ENCODE peak calls at places on chromosomes 4 and X, in seven cellular contexts. J is stimulated activated naive CD8-positive, alpha-beta T cell treated with anti-CD3 and anti-CD28 coated beads, Interleukin-15, amount 100 ng/mL, for 72 hours; C is CD8-positive, alpha-beta memory T cell; Y is left lung; Q is SW480; G is CD4-positive, CD25-positive, alpha-beta regulatory T cell; L is stimulated activated CD4-positive, alpha-beta T cell treated with anti-CD3 and anti-CD28 coated beads, Interleukin-4, amount 100 ng/mL, for 48 hours. V is an unnamed sample.
A peak's percentile ranks its signal among the peaks of the same experiment; 100 is the strongest.

GRCh38 chr4:16055937-16056336 is 27.9 kb downstream of the PROM1 start:
- DNase-seq in J (no peak), C (no peak), Y (no peak), Q (no peak), G (no peak), L (no peak), V (no peak)

GRCh38 chr4:18568600-18568999 is 547.0 kb upstream of the LCORL start:
- DNase-seq in J (no peak), C (no peak), Y (no peak), Q (peak; percentile 5), G (no peak), L (no peak), V (no peak)

GRCh38 chr4:107757860-107758476 is 37.9 kb upstream of the PAPSS1 start:
- DNase-seq in J (no peak), C (no peak), Y (no peak), Q (peak; percentile 53), G (peak; percentile 33), L (no peak), V (peak; percentile 23)

GRCh38 chr4:2365054-2365912 is 53.2 kb downstream of the ZFYVE28 start:
- DNase-seq in J (no peak), C (no peak), Y (no peak), Q (no peak), G (no peak), L (no peak), V (peak; percentile 79)

GRCh38 chr4:101357751-101358150 is 10.4 kb upstream of the PPP3CA start:
- DNase-seq in J (no peak), C (no peak), Y (no peak), Q (no peak), G (no peak), L (no peak), V (no peak)

GRCh38 chr4:152118819-152119553 is 358.2 kb upstream of the GATB start:
- DNase-seq in J (no peak), C (no peak), Y (no peak), Q (no peak), G (no peak), L (no peak), V (no peak)

GRCh38 chrX:11757729-11758399 is at the start of gene MSL3:
- DNase-seq in J (peak; percentile 43), C (no peak), Y (peak; percentile 56), Q (peak; percentile 57), G (peak; percentile 56), L (peak; percentile 44), V (peak; percentile 81)

GRCh38 chr4:2647403-2648158 is 108.6 kb downstream of the TNIP2 start:
- DNase-seq in J (no peak), C (no peak), Y (no peak), Q (no peak), G (no peak), L (no peak), V (no peak)

GRCh38 chr4:7115557-7116340 is 47.9 kb upstream of the GRPEL1 start:
- DNase-seq in J (no peak), C (no peak), Y (no peak), Q (no peak), G (no peak), L (no peak), V (no peak)

GRCh38 chrX:10278716-10279115 is 121.9 kb downstream of the CLCN4 start:
- DNase-seq in J (no peak), C (no peak), Y (no peak), Q (no peak), G (no peak), L (no peak), V (no peak)

GRCh38 chr4:27666943-27667342 is 806.3 kb downstream of the STIM2 start:
- DNase-seq in J (no peak), C (no peak), Y (no peak), Q (no peak), G (no peak), L (no peak), V (peak; percentile 3)

GRCh38 chr4:16750882-16751642 is 147.4 kb downstream of the LDB2 start:
- DNase-seq in J (no peak), C (no peak), Y (no peak), Q (no peak), G (no peak), L (no peak), V (no peak)

GRCh38 chr4:140330311-140330900 is 43.0 kb upstream of the SCOC start:
- DNase-seq in J (no peak), C (no peak), Y (no peak), Q (peak; percentile 14), G (peak; percentile 29), L (no peak), V (peak; percentile 29)

GRCh38 chrX:103386332-103386731 is 10.0 kb downstream of the BEX3 start:
- DNase-seq in J (no peak), C (no peak), Y (no peak), Q (no peak), G (no peak), L (no peak), V (no peak)

GRCh38 chr4:28469886-28470285 is 1609.2 kb downstream of the STIM2 start:
- DNase-seq in J (no peak), C (no peak), Y (no peak), Q (no peak), G (no peak), L (no peak), V (no peak)

GRCh38 chr4:69471639-69472038 is 24.1 kb downstream of the UGT2B4 start:
- DNase-seq in J (no peak), C (no peak), Y (no peak), Q (no peak), G (no peak), L (no peak), V (no peak)

GRCh38 chr4:184807261-184807660 is 18.5 kb downstream of the ACSL1 start:
- DNase-seq in J (no peak), C (no peak), Y (no peak), Q (no peak), G (no peak), L (no peak), V (no peak)

GRCh38 chr4:38189445-38189844 is 229.2 kb downstream of the PTTG2 start:
- DNase-seq in J (no peak), C (no peak), Y (no peak), Q (peak; percentile 26), G (no peak), L (peak; percentile 13), V (no peak)

GRCh38 chr4:180363817-180364216 is 1879.4 kb upstream of the TENM3 start:
- DNase-seq in J (no peak), C (no peak), Y (no peak), Q (no peak), G (no peak), L (no peak), V (no peak)

GRCh38 chrX:57821703-57822375 is 88.4 kb downstream of the ZXDA start:
- DNase-seq in J (peak; percentile 11), C (peak; percentile 42), Y (no peak), Q (peak; percentile 64), G (peak; percentile 67), L (no peak), V (peak; percentile 52)

GRCh38 chrX:27660878-27661277 is 70.7 kb downstream of the DCAF8L2 start:
- DNase-seq in J (no peak), C (no peak), Y (no peak), Q (no peak), G (no peak), L (no peak), V (no peak)

GRCh38 chrX:107205770-107206696 is at the start of the genes DNAAF6 and NUP62CL:
- DNase-seq in J (peak; percentile 63), C (peak; percentile 79), Y (peak; percentile 63), Q (peak; percentile 90), G (peak; percentile 74), L (peak; percentile 51), V (peak; percentile 95)

GRCh38 chr4:56930638-56931037 is 22.9 kb downstream of the REST start:
- DNase-seq in J (no peak), C (no peak), Y (no peak), Q (no peak), G (no peak), L (no peak), V (no peak)

GRCh38 chr4:14877246-14878220 is 124.7 kb upstream of the CPEB2 start:
- DNase-seq in J (no peak), C (no peak), Y (no peak), Q (no peak), G (peak; percentile 62), L (no peak), V (no peak)

GRCh38 chr4:116515959-116516358 is 569.4 kb downstream of the TRAM1L1 start:
- DNase-seq in J (no peak), C (no peak), Y (peak; percentile 64), Q (no peak), G (no peak), L (no peak), V (no peak)

GRCh38 chrX:123138473-123138872 is 45.6 kb upstream of the GRIA3 start:
- DNase-seq in J (no peak), C (no peak), Y (no peak), Q (no peak), G (no peak), L (no peak), V (no peak)

GRCh38 chr4:165765053-165765452 is 108.0 kb upstream of the TLL1 start:
- DNase-seq in J (no peak), C (no peak), Y (no peak), Q (no peak), G (no peak), L (no peak), V (no peak)

GRCh38 chr4:132557660-132558059 is 591.4 kb upstream of the PCDH10 start:
- DNase-seq in J (no peak), C (no peak), Y (no peak), Q (no peak), G (no peak), L (no peak), V (no peak)

GRCh38 chrX:97668126-97668525 is 784.4 kb downstream of the RPA4 start:
- DNase-seq in J (no peak), C (no peak), Y (no peak), Q (no peak), G (no peak), L (no peak), V (no peak)

GRCh38 chr4:2835978-2836377 is 7.7 kb upstream of the ADD1 start:
- DNase-seq in J (no peak), C (no peak), Y (peak; percentile 30), Q (no peak), G (no peak), L (no peak), V (no peak)

GRCh38 chr4:185013715-185014114 is 4.6 kb upstream of the HELT start:
- DNase-seq in J (no peak), C (no peak), Y (no peak), Q (no peak), G (no peak), L (no peak), V (no peak)

GRCh38 chrX:100649550-100650356 is 5.8 kb downstream of the SRPX2 start:
- DNase-seq in J (no peak), C (no peak), Y (peak; percentile 61), Q (no peak), G (no peak), L (no peak), V (no peak)

GRCh38 chrX:112081781-112082482 is 644 bp downstream of the TRPC5 start:
- DNase-seq in J (no peak), C (no peak), Y (no peak), Q (no peak), G (no peak), L (no peak), V (no peak)

GRCh38 chr4:86014599-86014998 is 345.3 kb downstream of the MAPK10 start:
- DNase-seq in J (no peak), C (no peak), Y (no peak), Q (no peak), G (no peak), L (no peak), V (no peak)

GRCh38 chr4:124980276-124980752 is 267.8 kb upstream of the ANKRD50 start:
- DNase-seq in J (no peak), C (no peak), Y (no peak), Q (no peak), G (no peak), L (no peak), V (no peak)

GRCh38 chr4:108360857-108361820 is 192.4 kb upstream of the LEF1 start:
- DNase-seq in J (no peak), C (no peak), Y (no peak), Q (peak; percentile 18), G (no peak), L (no peak), V (peak; percentile 25)

V was measured in K562.